ENCODE peak calls at places on chromosomes 12 and 14, in four cellular contexts. One of them, this sample, is unnamed.

GRCh38 chr12:104952816-104953215 is 5.3 kb downstream of the SLC41A2 start:
- DNase-seq in ovary: no peak
- DNase-seq in AG04450: no peak
- DNase-seq in fibroblast of pulmonary artery: no peak
- DNase-seq in this sample: no peak

GRCh38 chr12:27163048-27163715 is 80.8 kb upstream of the C12orf71 start:
- DNase-seq in fibroblast of pulmonary artery: no peak
- DNase-seq in ovary: no peak
- DNase-seq in AG04450: no peak
- DNase-seq in this sample: peak

GRCh38 chr12:47824198-47824597 is 4.5 kb upstream of the HDAC7 start:
- DNase-seq in AG04450: no peak
- DNase-seq in ovary: no peak
- DNase-seq in fibroblast of pulmonary artery: no peak
- DNase-seq in this sample: no peak

GRCh38 chr12:538731-539539 is 79.2 kb downstream of the B4GALNT3 start:
- DNase-seq in fibroblast of pulmonary artery: peak
- DNase-seq in AG04450: no peak
- DNase-seq in ovary: no peak
- DNase-seq in this sample: peak

GRCh38 chr14:31992051-31992450 is 85.1 kb upstream of the ARHGAP5 start:
- DNase-seq in AG04450: no peak
- DNase-seq in fibroblast of pulmonary artery: peak
- DNase-seq in ovary: no peak
- DNase-seq in this sample: peak

GRCh38 chr12:125519026-125519651 is 453.9 kb downstream of the AACS start:
- DNase-seq in AG04450: no peak
- DNase-seq in fibroblast of pulmonary artery: no peak
- DNase-seq in ovary: no peak
- DNase-seq in this sample: no peak

GRCh38 chr14:96962337-96962736 is 165.2 kb downstream of the VRK1 start:
- DNase-seq in ovary: no peak
- DNase-seq in AG04450: no peak
- DNase-seq in fibroblast of pulmonary artery: no peak
- DNase-seq in this sample: no peak

GRCh38 chr12:18583655-18584054 is 154.2 kb downstream of the PLCZ1 start:
- DNase-seq in AG04450: no peak
- DNase-seq in fibroblast of pulmonary artery: peak
- DNase-seq in ovary: no peak
- DNase-seq in this sample: no peak

GRCh38 chr12:29616664-29617409 is 119.4 kb upstream of the OVCH1 start:
- DNase-seq in AG04450: no peak
- DNase-seq in ovary: no peak
- DNase-seq in fibroblast of pulmonary artery: peak
- DNase-seq in this sample: no peak

GRCh38 chr12:2498961-2499500 is 295.7 kb upstream of the FKBP4 start:
- DNase-seq in AG04450: no peak
- DNase-seq in ovary: no peak
- DNase-seq in fibroblast of pulmonary artery: no peak
- DNase-seq in this sample: no peak

GRCh38 chr14:104505085-104506074 is 74.2 kb upstream of the C14orf180 start:
- DNase-seq in ovary: no peak
- DNase-seq in AG04450: no peak
- DNase-seq in fibroblast of pulmonary artery: no peak
- DNase-seq in this sample: no peak

GRCh38 chr14:24071144-24071697 is at the start of gene CPNE6:
- DNase-seq in ovary: no peak
- DNase-seq in fibroblast of pulmonary artery: no peak
- DNase-seq in AG04450: no peak
- DNase-seq in this sample: no peak

GRCh38 chr14:94821705-94822104 is 51.8 kb upstream of the GSC start:
- DNase-seq in AG04450: no peak
- DNase-seq in fibroblast of pulmonary artery: no peak
- DNase-seq in ovary: no peak
- DNase-seq in this sample: no peak

DNA sequence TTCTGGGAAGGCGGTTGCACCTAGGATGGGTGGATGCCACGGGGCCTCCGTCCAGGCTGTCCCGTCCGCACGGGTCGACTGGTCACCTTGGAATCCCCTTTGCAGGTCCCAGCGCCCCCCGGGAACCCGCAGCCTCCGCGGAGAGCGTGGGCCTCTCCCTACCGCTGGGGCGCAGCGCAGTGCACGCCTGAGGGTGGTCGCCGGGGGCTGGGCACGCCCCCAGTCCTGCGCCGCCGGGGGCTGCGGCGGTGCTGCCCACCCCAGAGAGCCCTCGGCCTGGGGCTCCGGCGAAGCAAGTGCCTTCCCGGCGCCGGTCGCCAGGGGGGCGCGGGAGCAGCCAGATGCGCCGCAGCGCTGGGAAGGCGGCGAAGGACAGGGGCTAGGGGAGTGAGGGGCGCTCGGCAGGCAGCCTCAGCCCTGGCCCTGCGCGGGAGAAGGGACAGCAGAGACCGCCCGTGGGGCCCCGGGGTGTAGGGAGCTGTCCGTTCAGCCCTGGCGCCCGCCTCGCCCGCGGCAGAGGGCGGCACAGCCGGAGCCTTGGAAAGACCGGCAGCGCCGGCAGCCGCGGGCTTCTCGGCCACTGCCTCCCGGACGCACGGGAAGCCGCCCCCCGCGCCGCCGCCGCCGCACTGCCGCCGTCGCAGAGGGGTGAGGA is 527 bp downstream of the ZDHHC22 start:
- DNase-seq in fibroblast of pulmonary artery: peak
- DNase-seq in ovary: no peak
- DNase-seq in AG04450: no peak
- DNase-seq in this sample: no peak
- H3K4me3 ChIP-seq in fibroblast of pulmonary artery: peak
- H3K4me3 ChIP-seq in ovary: peak
- H3K4me3 ChIP-seq in AG04450: peak
- H3K4me3 ChIP-seq in this sample: peak

GRCh38 chr12:5718073-5718472 is 227.0 kb downstream of the ANO2 start:
- DNase-seq in ovary: no peak
- DNase-seq in AG04450: no peak
- DNase-seq in fibroblast of pulmonary artery: no peak
- DNase-seq in this sample: no peak

GRCh38 chr12:5716221-5716620 is 228.8 kb downstream of the ANO2 start:
- DNase-seq in fibroblast of pulmonary artery: no peak
- DNase-seq in AG04450: no peak
- DNase-seq in ovary: no peak
- DNase-seq in this sample: peak

GRCh38 chr12:5715076-5715475 is 230.0 kb downstream of the ANO2 start:
- DNase-seq in AG04450: no peak
- DNase-seq in ovary: no peak
- DNase-seq in fibroblast of pulmonary artery: no peak
- DNase-seq in this sample: no peak

GRCh38 chr12:5718680-5719079 is 226.4 kb downstream of the ANO2 start:
- DNase-seq in ovary: no peak
- DNase-seq in fibroblast of pulmonary artery: no peak
- DNase-seq in AG04450: no peak
- DNase-seq in this sample: no peak

GRCh38 chr12:5716991-5717390 is 228.1 kb downstream of the ANO2 start:
- DNase-seq in AG04450: no peak
- DNase-seq in fibroblast of pulmonary artery: no peak
- DNase-seq in ovary: no peak
- DNase-seq in this sample: peak
- H3K4me3 ChIP-seq in AG04450: no peak
- H3K4me3 ChIP-seq in fibroblast of pulmonary artery: no peak
- H3K4me3 ChIP-seq in ovary: no peak
- H3K4me3 ChIP-seq in this sample: no peak

DNA sequence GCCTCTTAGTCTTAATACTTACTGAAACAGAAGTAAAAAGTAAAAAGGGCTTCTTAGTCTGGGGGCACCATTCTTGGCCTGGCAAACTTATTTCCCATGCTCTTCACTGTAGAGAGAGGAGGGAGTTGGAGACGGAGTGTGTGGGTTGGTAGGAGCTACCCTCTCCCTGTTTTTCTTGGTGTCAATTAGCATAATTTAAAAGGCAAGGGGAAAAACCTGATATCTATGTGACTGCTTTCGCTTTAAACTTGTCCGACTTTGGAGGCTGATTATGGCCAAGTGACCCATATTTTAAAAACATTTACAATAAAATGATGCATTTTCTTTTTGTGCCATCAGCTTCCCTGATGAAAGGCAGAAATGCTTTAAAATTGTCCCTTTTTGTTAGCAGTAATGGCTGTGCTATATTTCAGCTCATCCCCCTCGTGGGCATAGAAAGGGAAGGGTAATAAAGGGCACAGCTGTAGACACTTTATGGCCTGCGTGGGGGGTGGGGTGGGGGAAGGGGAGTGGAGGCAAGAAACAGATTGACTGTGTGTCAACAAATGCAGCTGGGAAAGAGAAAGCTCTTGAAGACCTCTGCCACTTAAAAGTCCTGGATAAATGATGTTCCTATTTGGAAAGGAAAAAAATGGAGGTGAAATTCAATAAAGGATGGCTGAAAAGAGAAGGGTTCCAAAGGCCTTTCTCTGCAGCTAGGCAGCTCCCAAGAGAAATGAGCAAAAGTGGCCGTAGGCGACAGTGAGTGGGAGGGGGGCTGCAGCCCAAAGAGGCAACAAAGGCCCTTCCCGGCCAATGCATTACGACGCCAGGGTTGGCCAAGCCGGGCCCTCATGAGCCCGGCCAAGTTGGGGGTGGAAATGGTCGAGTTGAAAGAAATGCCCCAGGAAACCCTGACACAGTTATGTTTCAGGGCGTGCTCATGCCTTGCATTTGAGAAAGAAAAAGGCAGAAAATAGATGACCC is 57.4 kb upstream of the TMEM263 start:
- DNase-seq in ovary: no peak
- DNase-seq in AG04450: no peak
- DNase-seq in fibroblast of pulmonary artery: no peak
- DNase-seq in this sample: no peak
- H3K4me3 ChIP-seq in ovary: no peak
- H3K4me3 ChIP-seq in AG04450: no peak
- H3K4me3 ChIP-seq in fibroblast of pulmonary artery: no peak
- H3K4me3 ChIP-seq in this sample: no peak

GRCh38 chr14:22980672-22981089 is 1.7 kb downstream of the AJUBA start:
- DNase-seq in AG04450: no peak
- DNase-seq in ovary: peak
- DNase-seq in fibroblast of pulmonary artery: peak
- DNase-seq in this sample: peak
- H3K4me3 ChIP-seq in AG04450: peak
- H3K4me3 ChIP-seq in ovary: peak
- H3K4me3 ChIP-seq in fibroblast of pulmonary artery: peak
- H3K4me3 ChIP-seq in this sample: peak

DNA sequence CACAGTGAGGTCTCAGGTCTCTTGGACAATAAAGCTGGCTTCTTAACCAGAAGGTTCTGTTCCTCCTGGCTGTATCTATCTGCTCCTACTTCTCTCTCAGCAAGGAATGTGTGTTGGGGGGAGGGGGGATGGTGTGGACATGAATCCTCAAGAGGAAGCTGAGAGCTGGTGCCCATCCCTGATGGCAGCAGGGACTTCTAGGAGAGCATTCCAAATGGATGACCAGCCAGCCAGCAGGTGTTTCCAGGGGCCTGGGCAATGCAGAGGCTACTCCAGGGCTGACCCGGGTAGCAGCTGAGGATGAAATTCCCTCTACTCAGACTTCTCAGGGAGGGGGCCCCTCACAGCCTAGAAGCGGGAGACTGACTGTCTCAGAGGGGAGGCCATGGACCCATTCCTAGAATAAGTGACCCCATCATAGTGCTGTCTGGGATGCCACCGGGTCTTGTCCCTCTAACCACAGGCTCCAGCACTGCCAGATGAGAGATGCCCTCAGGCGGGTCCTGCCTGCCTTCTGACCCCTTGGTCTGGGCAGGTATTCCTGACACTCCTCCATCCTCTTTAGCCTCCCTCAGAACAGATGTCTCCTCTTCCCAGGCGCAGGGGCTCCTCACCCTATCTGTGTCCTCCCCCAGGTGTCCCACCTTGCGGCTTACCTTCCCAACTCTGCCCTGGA is 1.2 kb downstream of the RAB15 start:
- DNase-seq in AG04450: no peak
- DNase-seq in ovary: no peak
- DNase-seq in fibroblast of pulmonary artery: no peak
- DNase-seq in this sample: peak
- H3K4me3 ChIP-seq in AG04450: peak
- H3K4me3 ChIP-seq in ovary: peak
- H3K4me3 ChIP-seq in fibroblast of pulmonary artery: peak
- H3K4me3 ChIP-seq in this sample: peak

DNA sequence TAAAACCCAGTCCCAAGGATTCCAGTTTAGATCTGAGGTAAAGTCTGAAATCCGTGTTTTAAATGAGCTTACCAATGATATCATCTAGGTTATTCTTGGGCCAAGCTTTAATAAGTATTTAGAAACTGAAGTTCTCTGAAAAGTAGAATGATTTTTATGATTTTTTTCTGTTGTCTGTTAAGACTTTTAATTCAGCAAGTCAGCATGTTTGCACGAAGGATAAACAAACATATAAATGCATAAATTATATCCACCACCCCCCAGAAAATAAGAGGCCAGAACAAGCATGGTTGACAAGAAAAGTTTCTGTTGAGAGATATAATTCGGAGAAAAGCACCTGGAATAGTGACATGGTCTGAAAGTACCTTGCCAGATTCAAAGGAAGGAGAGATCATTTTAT is 655.7 kb downstream of the NOVA1 start:
- DNase-seq in ovary: no peak
- DNase-seq in AG04450: no peak
- DNase-seq in fibroblast of pulmonary artery: no peak
- DNase-seq in this sample: no peak
- H3K4me3 ChIP-seq in ovary: no peak
- H3K4me3 ChIP-seq in AG04450: no peak
- H3K4me3 ChIP-seq in fibroblast of pulmonary artery: no peak
- H3K4me3 ChIP-seq in this sample: no peak

DNA sequence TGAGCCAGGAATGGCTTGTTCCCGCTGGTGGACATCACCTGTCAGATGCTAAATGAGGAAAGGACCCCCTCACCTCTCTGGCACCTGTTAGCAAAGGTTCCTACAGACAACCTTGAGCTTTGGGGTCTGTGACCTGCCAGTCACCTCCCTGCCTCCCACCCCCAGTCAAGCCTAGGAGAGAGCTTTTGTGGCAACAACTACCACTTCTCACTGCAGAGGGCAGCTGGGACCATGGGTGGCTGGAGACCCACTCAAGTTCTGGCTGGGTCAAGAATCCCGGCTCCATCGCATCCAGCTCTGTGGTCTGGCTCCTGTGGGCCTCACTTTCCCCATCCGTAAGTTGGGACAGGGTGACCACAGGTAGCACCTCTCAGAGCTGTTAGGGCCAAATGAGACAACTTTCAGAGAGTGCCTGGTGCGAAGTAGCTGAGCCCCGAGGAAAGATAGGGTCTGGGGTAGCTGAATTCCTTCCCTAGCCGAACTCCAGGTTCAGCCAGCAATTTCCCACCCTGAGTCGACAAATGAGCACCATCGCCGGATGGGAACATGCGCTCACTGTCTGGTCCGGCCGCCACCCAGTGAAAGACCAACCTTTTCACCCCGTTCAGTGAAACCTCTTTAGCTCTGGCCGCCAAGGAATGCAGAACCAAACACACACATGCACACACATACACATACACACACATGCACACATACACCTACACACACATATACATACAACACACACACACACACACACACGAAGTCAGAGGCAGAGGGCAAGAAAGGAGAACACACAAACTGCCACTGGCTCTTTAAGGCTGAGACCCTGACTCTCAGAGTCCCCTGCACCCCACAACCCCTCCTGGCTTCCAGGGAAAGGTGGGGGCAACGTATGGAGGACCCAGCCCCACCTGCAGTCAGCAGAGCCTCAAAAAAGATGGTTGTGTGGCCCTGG is 1.9 kb downstream of the TMEM119 start:
- DNase-seq in AG04450: no peak
- DNase-seq in fibroblast of pulmonary artery: no peak
- DNase-seq in ovary: no peak
- DNase-seq in this sample: no peak
- H3K4me3 ChIP-seq in AG04450: peak
- H3K4me3 ChIP-seq in fibroblast of pulmonary artery: no peak
- H3K4me3 ChIP-seq in ovary: no peak
- H3K4me3 ChIP-seq in this sample: peak